ENCODE peak calls at places on chromosomes 4 and X, in eight cellular contexts. One of them, this sample, is unnamed.

GRCh38 chrX:154596290-154596929 is 11.5 kb downstream of the CTAG1A start:
- DNase-seq in cardiac fibroblast: peak; percentile 60
- DNase-seq in fibroblast of pulmonary artery: peak; percentile 31
- DNase-seq in DMS 273 treated with DMSO at 0.1 percent for 48 hours: no peak
- DNase-seq in activated CD4-positive, alpha-beta T cell treated with anti-CD3 and anti-CD28 coated beads, Interleukin-2, amount 50 U/mL, for 1 hour: no peak
- DNase-seq in MG63: peak; percentile 78
- DNase-seq in activated CD4-positive, alpha-beta memory T cell treated with anti-CD3 and anti-CD28 coated beads for 36 hours: peak; percentile 25
- DNase-seq in GM13976: no peak
- DNase-seq in this sample: peak; percentile 93

GRCh38 chrX:21745756-21746155 is 12.2 kb downstream of the SMPX start:
- DNase-seq in DMS 273 treated with DMSO at 0.1 percent for 48 hours: no peak
- DNase-seq in activated CD4-positive, alpha-beta T cell treated with anti-CD3 and anti-CD28 coated beads, Interleukin-2, amount 50 U/mL, for 1 hour: peak; percentile 26
- DNase-seq in MG63: peak; percentile 15
- DNase-seq in fibroblast of pulmonary artery: peak; percentile 39
- DNase-seq in GM13976: peak; percentile 14
- DNase-seq in cardiac fibroblast: peak; percentile 27
- DNase-seq in activated CD4-positive, alpha-beta memory T cell treated with anti-CD3 and anti-CD28 coated beads for 36 hours: peak; percentile 48
- DNase-seq in this sample: peak; percentile 26

GRCh38 chr4:7073526-7074390 is 5.9 kb upstream of the GRPEL1 start:
- DNase-seq in DMS 273 treated with DMSO at 0.1 percent for 48 hours: peak; percentile 19
- DNase-seq in cardiac fibroblast: peak; percentile 51
- DNase-seq in activated CD4-positive, alpha-beta T cell treated with anti-CD3 and anti-CD28 coated beads, Interleukin-2, amount 50 U/mL, for 1 hour: no peak
- DNase-seq in activated CD4-positive, alpha-beta memory T cell treated with anti-CD3 and anti-CD28 coated beads for 36 hours: peak; percentile 38
- DNase-seq in MG63: peak; percentile 25
- DNase-seq in fibroblast of pulmonary artery: peak; percentile 62
- DNase-seq in GM13976: peak; percentile 61
- DNase-seq in this sample: peak; percentile 62

GRCh38 chrX:94752434-94753169 is 1078.6 kb downstream of the FAM133A start:
- DNase-seq in GM13976: no peak
- DNase-seq in MG63: no peak
- DNase-seq in activated CD4-positive, alpha-beta T cell treated with anti-CD3 and anti-CD28 coated beads, Interleukin-2, amount 50 U/mL, for 1 hour: no peak
- DNase-seq in activated CD4-positive, alpha-beta memory T cell treated with anti-CD3 and anti-CD28 coated beads for 36 hours: no peak
- DNase-seq in DMS 273 treated with DMSO at 0.1 percent for 48 hours: no peak
- DNase-seq in fibroblast of pulmonary artery: no peak
- DNase-seq in cardiac fibroblast: no peak
- DNase-seq in this sample: no peak

GRCh38 chr4:137819964-137820383 is 287.7 kb upstream of the PCDH18 start:
- DNase-seq in activated CD4-positive, alpha-beta T cell treated with anti-CD3 and anti-CD28 coated beads, Interleukin-2, amount 50 U/mL, for 1 hour: no peak
- DNase-seq in DMS 273 treated with DMSO at 0.1 percent for 48 hours: peak; percentile 30
- DNase-seq in cardiac fibroblast: peak; percentile 78
- DNase-seq in GM13976: peak; percentile 10
- DNase-seq in fibroblast of pulmonary artery: peak; percentile 79
- DNase-seq in activated CD4-positive, alpha-beta memory T cell treated with anti-CD3 and anti-CD28 coated beads for 36 hours: no peak
- DNase-seq in MG63: no peak
- DNase-seq in this sample: peak; percentile 64

GRCh38 chrX:153971632-153972367 is at the start of gene HCFC1:
- DNase-seq in MG63: peak; percentile 86
- DNase-seq in GM13976: peak; percentile 82
- DNase-seq in activated CD4-positive, alpha-beta memory T cell treated with anti-CD3 and anti-CD28 coated beads for 36 hours: peak; percentile 92
- DNase-seq in activated CD4-positive, alpha-beta T cell treated with anti-CD3 and anti-CD28 coated beads, Interleukin-2, amount 50 U/mL, for 1 hour: peak; percentile 87
- DNase-seq in DMS 273 treated with DMSO at 0.1 percent for 48 hours: peak; percentile 95
- DNase-seq in fibroblast of pulmonary artery: peak; percentile 87
- DNase-seq in cardiac fibroblast: peak; percentile 93
- DNase-seq in this sample: peak; percentile 95

GRCh38 chr4:120139392-120139791 is 72.7 kb upstream of the MAD2L1 start:
- DNase-seq in cardiac fibroblast: no peak
- DNase-seq in activated CD4-positive, alpha-beta memory T cell treated with anti-CD3 and anti-CD28 coated beads for 36 hours: no peak
- DNase-seq in GM13976: no peak
- DNase-seq in DMS 273 treated with DMSO at 0.1 percent for 48 hours: no peak
- DNase-seq in fibroblast of pulmonary artery: no peak
- DNase-seq in activated CD4-positive, alpha-beta T cell treated with anti-CD3 and anti-CD28 coated beads, Interleukin-2, amount 50 U/mL, for 1 hour: no peak
- DNase-seq in MG63: no peak
- DNase-seq in this sample: no peak

GRCh38 chr4:158020175-158020574 is 152.7 kb downstream of the GASK1B start:
- DNase-seq in fibroblast of pulmonary artery: peak; percentile 91
- DNase-seq in activated CD4-positive, alpha-beta T cell treated with anti-CD3 and anti-CD28 coated beads, Interleukin-2, amount 50 U/mL, for 1 hour: no peak
- DNase-seq in activated CD4-positive, alpha-beta memory T cell treated with anti-CD3 and anti-CD28 coated beads for 36 hours: no peak
- DNase-seq in cardiac fibroblast: peak; percentile 89
- DNase-seq in GM13976: no peak
- DNase-seq in DMS 273 treated with DMSO at 0.1 percent for 48 hours: no peak
- DNase-seq in MG63: peak; percentile 87
- DNase-seq in this sample: peak; percentile 90

GRCh38 chr4:187309456-187309855 is 585.8 kb upstream of the FAT1 start:
- DNase-seq in fibroblast of pulmonary artery: peak; percentile 23
- DNase-seq in cardiac fibroblast: no peak
- DNase-seq in activated CD4-positive, alpha-beta memory T cell treated with anti-CD3 and anti-CD28 coated beads for 36 hours: no peak
- DNase-seq in activated CD4-positive, alpha-beta T cell treated with anti-CD3 and anti-CD28 coated beads, Interleukin-2, amount 50 U/mL, for 1 hour: no peak
- DNase-seq in MG63: no peak
- DNase-seq in GM13976: no peak
- DNase-seq in DMS 273 treated with DMSO at 0.1 percent for 48 hours: no peak
- DNase-seq in this sample: peak; percentile 65

GRCh38 chr4:110681381-110681780 is 58.5 kb upstream of the PITX2 start:
- DNase-seq in cardiac fibroblast: peak; percentile 8
- DNase-seq in activated CD4-positive, alpha-beta T cell treated with anti-CD3 and anti-CD28 coated beads, Interleukin-2, amount 50 U/mL, for 1 hour: no peak
- DNase-seq in DMS 273 treated with DMSO at 0.1 percent for 48 hours: no peak
- DNase-seq in activated CD4-positive, alpha-beta memory T cell treated with anti-CD3 and anti-CD28 coated beads for 36 hours: no peak
- DNase-seq in MG63: no peak
- DNase-seq in fibroblast of pulmonary artery: no peak
- DNase-seq in GM13976: no peak
- DNase-seq in this sample: peak; percentile 22

GRCh38 chr4:35342833-35343232 is 901.5 kb downstream of the ARAP2 start:
- DNase-seq in DMS 273 treated with DMSO at 0.1 percent for 48 hours: no peak
- DNase-seq in activated CD4-positive, alpha-beta memory T cell treated with anti-CD3 and anti-CD28 coated beads for 36 hours: no peak
- DNase-seq in MG63: no peak
- DNase-seq in fibroblast of pulmonary artery: no peak
- DNase-seq in cardiac fibroblast: no peak
- DNase-seq in GM13976: no peak
- DNase-seq in activated CD4-positive, alpha-beta T cell treated with anti-CD3 and anti-CD28 coated beads, Interleukin-2, amount 50 U/mL, for 1 hour: no peak
- DNase-seq in this sample: no peak

GRCh38 chr4:150007512-150007911 is 70.7 kb upstream of the DCLK2 start:
- DNase-seq in activated CD4-positive, alpha-beta memory T cell treated with anti-CD3 and anti-CD28 coated beads for 36 hours: no peak
- DNase-seq in GM13976: no peak
- DNase-seq in fibroblast of pulmonary artery: peak; percentile 28
- DNase-seq in MG63: no peak
- DNase-seq in activated CD4-positive, alpha-beta T cell treated with anti-CD3 and anti-CD28 coated beads, Interleukin-2, amount 50 U/mL, for 1 hour: no peak
- DNase-seq in cardiac fibroblast: no peak
- DNase-seq in DMS 273 treated with DMSO at 0.1 percent for 48 hours: no peak
- DNase-seq in this sample: peak; percentile 88

GRCh38 chrX:70592091-70592490 is 147.5 kb downstream of the DLG3 start:
- DNase-seq in DMS 273 treated with DMSO at 0.1 percent for 48 hours: no peak
- DNase-seq in activated CD4-positive, alpha-beta memory T cell treated with anti-CD3 and anti-CD28 coated beads for 36 hours: peak; percentile 59
- DNase-seq in fibroblast of pulmonary artery: peak; percentile 60
- DNase-seq in activated CD4-positive, alpha-beta T cell treated with anti-CD3 and anti-CD28 coated beads, Interleukin-2, amount 50 U/mL, for 1 hour: no peak
- DNase-seq in cardiac fibroblast: peak; percentile 56
- DNase-seq in GM13976: no peak
- DNase-seq in MG63: peak; percentile 16
- DNase-seq in this sample: peak; percentile 0

GRCh38 chr4:150211821-150212445 is 133.7 kb downstream of the DCLK2 start:
- DNase-seq in GM13976: no peak
- DNase-seq in MG63: no peak
- DNase-seq in DMS 273 treated with DMSO at 0.1 percent for 48 hours: no peak
- DNase-seq in cardiac fibroblast: no peak
- DNase-seq in activated CD4-positive, alpha-beta memory T cell treated with anti-CD3 and anti-CD28 coated beads for 36 hours: no peak
- DNase-seq in fibroblast of pulmonary artery: no peak
- DNase-seq in activated CD4-positive, alpha-beta T cell treated with anti-CD3 and anti-CD28 coated beads, Interleukin-2, amount 50 U/mL, for 1 hour: no peak
- DNase-seq in this sample: no peak

GRCh38 chrX:2342878-2343277 is 157.9 kb downstream of the DHRSX start:
- DNase-seq in cardiac fibroblast: peak; percentile 88
- DNase-seq in fibroblast of pulmonary artery: peak; percentile 83
- DNase-seq in activated CD4-positive, alpha-beta T cell treated with anti-CD3 and anti-CD28 coated beads, Interleukin-2, amount 50 U/mL, for 1 hour: no peak
- DNase-seq in activated CD4-positive, alpha-beta memory T cell treated with anti-CD3 and anti-CD28 coated beads for 36 hours: no peak
- DNase-seq in GM13976: no peak
- DNase-seq in MG63: peak; percentile 49
- DNase-seq in DMS 273 treated with DMSO at 0.1 percent for 48 hours: no peak
- DNase-seq in this sample: peak; percentile 79

GRCh38 chrX:106897259-106897658 is 5.9 kb downstream of the RIPPLY1 start:
- DNase-seq in cardiac fibroblast: peak; percentile 40
- DNase-seq in activated CD4-positive, alpha-beta memory T cell treated with anti-CD3 and anti-CD28 coated beads for 36 hours: no peak
- DNase-seq in fibroblast of pulmonary artery: peak; percentile 47
- DNase-seq in MG63: peak; percentile 5
- DNase-seq in GM13976: no peak
- DNase-seq in activated CD4-positive, alpha-beta T cell treated with anti-CD3 and anti-CD28 coated beads, Interleukin-2, amount 50 U/mL, for 1 hour: no peak
- DNase-seq in DMS 273 treated with DMSO at 0.1 percent for 48 hours: no peak
- DNase-seq in this sample: peak; percentile 40

GRCh38 chrX:153642655-153643430 is 4.2 kb upstream of the DUSP9 start:
- DNase-seq in activated CD4-positive, alpha-beta T cell treated with anti-CD3 and anti-CD28 coated beads, Interleukin-2, amount 50 U/mL, for 1 hour: no peak
- DNase-seq in MG63: no peak
- DNase-seq in fibroblast of pulmonary artery: no peak
- DNase-seq in cardiac fibroblast: no peak
- DNase-seq in DMS 273 treated with DMSO at 0.1 percent for 48 hours: no peak
- DNase-seq in GM13976: no peak
- DNase-seq in activated CD4-positive, alpha-beta memory T cell treated with anti-CD3 and anti-CD28 coated beads for 36 hours: no peak
- DNase-seq in this sample: no peak

GRCh38 chrX:119325456-119325855 is 73.7 kb upstream of the SLC25A43 start:
- DNase-seq in activated CD4-positive, alpha-beta memory T cell treated with anti-CD3 and anti-CD28 coated beads for 36 hours: no peak
- DNase-seq in fibroblast of pulmonary artery: no peak
- DNase-seq in cardiac fibroblast: no peak
- DNase-seq in activated CD4-positive, alpha-beta T cell treated with anti-CD3 and anti-CD28 coated beads, Interleukin-2, amount 50 U/mL, for 1 hour: no peak
- DNase-seq in GM13976: no peak
- DNase-seq in DMS 273 treated with DMSO at 0.1 percent for 48 hours: no peak
- DNase-seq in MG63: no peak
- DNase-seq in this sample: peak; percentile 42

GRCh38 chrX:134883134-134883700 is 107.6 kb upstream of the SMIM10 start:
- DNase-seq in MG63: no peak
- DNase-seq in activated CD4-positive, alpha-beta T cell treated with anti-CD3 and anti-CD28 coated beads, Interleukin-2, amount 50 U/mL, for 1 hour: no peak
- DNase-seq in cardiac fibroblast: no peak
- DNase-seq in fibroblast of pulmonary artery: no peak
- DNase-seq in DMS 273 treated with DMSO at 0.1 percent for 48 hours: no peak
- DNase-seq in GM13976: no peak
- DNase-seq in activated CD4-positive, alpha-beta memory T cell treated with anti-CD3 and anti-CD28 coated beads for 36 hours: no peak
- DNase-seq in this sample: no peak

GRCh38 chr4:96164814-96165351 is 325.0 kb downstream of the PDHA2 start:
- DNase-seq in DMS 273 treated with DMSO at 0.1 percent for 48 hours: no peak
- DNase-seq in GM13976: no peak
- DNase-seq in activated CD4-positive, alpha-beta T cell treated with anti-CD3 and anti-CD28 coated beads, Interleukin-2, amount 50 U/mL, for 1 hour: no peak
- DNase-seq in cardiac fibroblast: peak; percentile 87
- DNase-seq in activated CD4-positive, alpha-beta memory T cell treated with anti-CD3 and anti-CD28 coated beads for 36 hours: no peak
- DNase-seq in fibroblast of pulmonary artery: peak; percentile 92
- DNase-seq in MG63: peak; percentile 5
- DNase-seq in this sample: peak; percentile 90

GRCh38 chr4:176210101-176210500 is 14.7 kb upstream of the SPATA4 start:
- DNase-seq in DMS 273 treated with DMSO at 0.1 percent for 48 hours: no peak
- DNase-seq in cardiac fibroblast: no peak
- DNase-seq in GM13976: no peak
- DNase-seq in activated CD4-positive, alpha-beta memory T cell treated with anti-CD3 and anti-CD28 coated beads for 36 hours: no peak
- DNase-seq in fibroblast of pulmonary artery: no peak
- DNase-seq in MG63: no peak
- DNase-seq in activated CD4-positive, alpha-beta T cell treated with anti-CD3 and anti-CD28 coated beads, Interleukin-2, amount 50 U/mL, for 1 hour: no peak
- DNase-seq in this sample: no peak

GRCh38 chr4:2141762-2142520 is 82.8 kb downstream of the NAT8L start:
- DNase-seq in fibroblast of pulmonary artery: no peak
- DNase-seq in activated CD4-positive, alpha-beta T cell treated with anti-CD3 and anti-CD28 coated beads, Interleukin-2, amount 50 U/mL, for 1 hour: no peak
- DNase-seq in cardiac fibroblast: peak; percentile 40
- DNase-seq in GM13976: no peak
- DNase-seq in activated CD4-positive, alpha-beta memory T cell treated with anti-CD3 and anti-CD28 coated beads for 36 hours: peak; percentile 25
- DNase-seq in DMS 273 treated with DMSO at 0.1 percent for 48 hours: no peak
- DNase-seq in MG63: no peak
- DNase-seq in this sample: peak; percentile 63

GRCh38 chrX:39613508-39613921 is 484.2 kb downstream of the BCOR start:
- DNase-seq in cardiac fibroblast: peak; percentile 21
- DNase-seq in activated CD4-positive, alpha-beta T cell treated with anti-CD3 and anti-CD28 coated beads, Interleukin-2, amount 50 U/mL, for 1 hour: peak; percentile 9
- DNase-seq in DMS 273 treated with DMSO at 0.1 percent for 48 hours: no peak
- DNase-seq in MG63: peak; percentile 13
- DNase-seq in GM13976: peak; percentile 53
- DNase-seq in fibroblast of pulmonary artery: peak; percentile 10
- DNase-seq in activated CD4-positive, alpha-beta memory T cell treated with anti-CD3 and anti-CD28 coated beads for 36 hours: peak; percentile 35
- DNase-seq in this sample: peak; percentile 49